ENCODE peak calls at places on chromosomes 5 and 9, in nine cellular contexts. C is IMR-90; E is ACHN; W is CD8-positive, alpha-beta memory T cell; H is psoas muscle; I is NCI-H69; U is RPMI8226; M is stimulated activated CD8-positive, alpha-beta memory T cell treated with anti-CD3 and anti-CD28 coated beads, Interleukin-7, amount 100 ng/mL, for 4 hours; F is chondrocyte. S is an unnamed sample.

GRCh38 chr5:149962040-149962439 is 1.5 kb downstream of the SLC26A2 start:
- DNase-seq in C (peak; percentile 68), E (peak; percentile 71), W (no peak), H (no peak), I (peak; percentile 72), U (no peak), M (no peak), F (no peak), S (no peak)

GRCh38 chr5:131252824-131253171 is 11.1 kb upstream of the CDC42SE2 start:
- DNase-seq in C (no peak), E (no peak), W (peak; percentile 88), H (peak; percentile 21), I (no peak), U (peak; percentile 82), M (peak; percentile 73), F (no peak), S (no peak)

GRCh38 chr9:35658894-35659220 is 765 bp downstream of the CCDC107 start:
- DNase-seq in C (peak; percentile 70), E (peak; percentile 55), W (no peak), H (peak; percentile 59), I (peak; percentile 73), U (no peak), M (no peak), F (no peak), S (no peak)

GRCh38 chr5:149397530-149397929 is 18.4 kb upstream of the IL17B start:
- DNase-seq in C (peak; percentile 97), E (no peak), W (no peak), H (no peak), I (no peak), U (no peak), M (no peak), F (no peak), S (no peak)

GRCh38 chr9:117276444-117276843 is 138.4 kb downstream of the ASTN2 start:
- DNase-seq in C (no peak), E (no peak), W (no peak), H (no peak), I (peak; percentile 94), U (no peak), M (no peak), F (no peak), S (no peak)

GRCh38 chr5:153476767-153477166 is 13.7 kb upstream of the GRIA1 start:
- DNase-seq in C (peak; percentile 92), E (peak; percentile 69), W (no peak), H (no peak), I (peak; percentile 24), U (no peak), M (no peak), F (no peak), S (no peak)

GRCh38 chr5:113232667-113233066 is 202.1 kb downstream of the TSSK1B start:
- DNase-seq in C (no peak), E (no peak), W (no peak), H (no peak), I (peak; percentile 82), U (peak; percentile 36), M (no peak), F (no peak), S (no peak)

GRCh38 chr9:130847306-130848217 is 12.5 kb downstream of the ABL1 start:
- DNase-seq in C (peak; percentile 100), E (peak; percentile 91), W (no peak), H (peak; percentile 81), I (peak; percentile 34), U (no peak), M (no peak), F (no peak), S (peak; percentile 99)

GRCh38 chr5:34743878-34744277 is 87.8 kb downstream of the RAI14 start:
- DNase-seq in C (peak; percentile 96), E (peak; percentile 78), W (no peak), H (no peak), I (no peak), U (no peak), M (no peak), F (no peak), S (peak; percentile 96)

GRCh38 chr9:134130503-134131375 is 5.1 kb upstream of the WDR5 start:
- DNase-seq in C (peak; percentile 11), E (peak; percentile 41), W (no peak), H (peak; percentile 55), I (peak; percentile 64), U (no peak), M (no peak), F (no peak), S (no peak)

GRCh38 chr5:103037673-103038455 is 82.1 kb downstream of the GIN1 start:
- DNase-seq in C (peak; percentile 8), E (no peak), W (no peak), H (no peak), I (peak; percentile 21), U (peak; percentile 10), M (no peak), F (no peak), S (no peak)

GRCh38 chr5:139903805-139904565 is 108.4 kb downstream of the PSD2 start:
- DNase-seq in C (no peak), E (peak; percentile 11), W (no peak), H (peak; percentile 43), I (peak; percentile 71), U (no peak), M (no peak), F (no peak), S (no peak)

GRCh38 chr9:5112109-5112592 is 73.3 kb downstream of the INSL6 start:
- DNase-seq in C (no peak), E (no peak), W (no peak), H (peak; percentile 12), I (no peak), U (no peak), M (no peak), F (peak; percentile 88), S (no peak)

GRCh38 chr5:127038550-127038949 is 8.2 kb upstream of the MARCHF3 start:
- DNase-seq in C (no peak), E (no peak), W (no peak), H (no peak), I (peak; percentile 30), U (no peak), M (no peak), F (no peak), S (no peak)

GRCh38 chr5:5191906-5192305 is 51.8 kb downstream of the ADAMTS16 start:
- DNase-seq in C (no peak), E (no peak), W (no peak), H (no peak), I (no peak), U (no peak), M (no peak), F (no peak), S (no peak)

GRCh38 chr9:7150153-7150890 is 392.5 kb downstream of the KDM4C start:
- DNase-seq in C (no peak), E (no peak), W (peak; percentile 29), H (no peak), I (no peak), U (no peak), M (no peak), F (no peak), S (no peak)

GRCh38 chr5:122683631-122684030 is 91.2 kb upstream of the SNX2 start:
- DNase-seq in C (no peak), E (no peak), W (no peak), H (no peak), I (no peak), U (no peak), M (no peak), F (no peak), S (no peak)

GRCh38 chr5:123813937-123814624 is 302.1 kb downstream of the CSNK1G3 start:
- DNase-seq in C (peak; percentile 25), E (no peak), W (no peak), H (no peak), I (peak; percentile 96), U (no peak), M (no peak), F (no peak), S (peak; percentile 47)

GRCh38 chr9:128034821-128035764 is 32.0 kb downstream of the NAIF1 start:
- DNase-seq in C (peak; percentile 71), E (peak; percentile 83), W (peak; percentile 75), H (peak; percentile 55), I (peak; percentile 90), U (peak; percentile 94), M (peak; percentile 39), F (no peak), S (no peak)

GRCh38 chr9:114450833-114451706 is 54.2 kb downstream of the WHRN start:
- DNase-seq in C (no peak), E (no peak), W (peak; percentile 22), H (no peak), I (no peak), U (peak; percentile 7), M (no peak), F (no peak), S (no peak)

GRCh38 chr5:14316471-14316870 is 173.3 kb downstream of the TRIO start:
- DNase-seq in C (peak; percentile 66), E (no peak), W (no peak), H (no peak), I (no peak), U (no peak), M (no peak), F (no peak), S (no peak)

GRCh38 chr5:9337908-9338307 is 208.0 kb downstream of the SEMA5A start:
- DNase-seq in C (peak; percentile 88), E (no peak), W (no peak), H (no peak), I (no peak), U (no peak), M (no peak), F (no peak), S (peak; percentile 85)

GRCh38 chr9:129551393-129551973 is 69.4 kb downstream of the C9orf50 start:
- DNase-seq in C (no peak), E (no peak), W (no peak), H (no peak), I (no peak), U (no peak), M (no peak), F (peak; percentile 52), S (no peak)

GRCh38 chr9:123457586-123457985 is 101.6 kb downstream of the CRB2 start:
- DNase-seq in C (no peak), E (no peak), W (no peak), H (no peak), I (no peak), U (no peak), M (no peak), F (peak; percentile 54), S (no peak)

GRCh38 chr9:81030027-81030426 is 659.3 kb downstream of the TLE1 start:
- DNase-seq in C (no peak), E (no peak), W (no peak), H (no peak), I (no peak), U (no peak), M (no peak), F (no peak), S (no peak)

GRCh38 chr5:167916261-167916660 is 375.2 kb upstream of the WWC1 start:
- DNase-seq in C (no peak), E (no peak), W (no peak), H (no peak), I (no peak), U (no peak), M (no peak), F (no peak), S (no peak)

GRCh38 chr9:98687911-98688310 is 20.8 kb downstream of the GABBR2 start:
- DNase-seq in C (peak; percentile 19), E (no peak), W (no peak), H (no peak), I (peak; percentile 25), U (no peak), M (no peak), F (no peak), S (no peak)

GRCh38 chr9:117706421-117707150 is 2.4 kb downstream of the TLR4 start:
- DNase-seq in C (no peak), E (no peak), W (no peak), H (no peak), I (peak; percentile 93), U (no peak), M (no peak), F (no peak), S (no peak)

GRCh38 chr9:36902861-36903524 is 131.1 kb downstream of the PAX5 start:
- DNase-seq in C (no peak), E (no peak), W (no peak), H (no peak), I (peak; percentile 20), U (peak; percentile 52), M (no peak), F (no peak), S (no peak)

GRCh38 chr5:53819482-53819881 is 259.0 kb downstream of the NDUFS4 start:
- DNase-seq in C (no peak), E (no peak), W (no peak), H (no peak), I (peak; percentile 5), U (no peak), M (no peak), F (no peak), S (no peak)

GRCh38 chr5:362189-362588 is 40.7 kb downstream of the AHRR start:
- DNase-seq in C (no peak), E (no peak), W (no peak), H (no peak), I (no peak), U (no peak), M (no peak), F (no peak), S (no peak)

S was measured in BJ.